ENCODE peak calls at places on chromosomes 1 and 21, in ten cellular contexts. D, K, O, Y, J, S, I, M, E and X are unnamed samples.

GRCh38 chr1:185567438-185567837 is 166.8 kb upstream of the HMCN1 start:
- DNase-seq in D (no peak), K (no peak), O (no peak), Y (no peak), J (no peak), S (no peak), I (no peak), M (no peak), E (no peak), X (no peak)

GRCh38 chr1:197481101-197481500 is 213.0 kb downstream of the CRB1 start:
- DNase-seq in D (peak), K (no peak), O (no peak), Y (no peak), J (no peak), S (no peak), I (peak), M (no peak), E (no peak), X (peak)

GRCh38 chr1:15578921-15579682 is 5.7 kb downstream of the AGMAT start:
- DNase-seq in D (peak), K (no peak), O (no peak), Y (no peak), J (no peak), S (no peak), I (no peak), M (no peak), E (no peak), X (no peak)

GRCh38 chr1:33635336-33636012 is 163.0 kb downstream of the ZSCAN20 start:
- DNase-seq in D (no peak), K (no peak), O (peak), Y (peak), J (no peak), S (no peak), I (no peak), M (no peak), E (no peak), X (no peak)

GRCh38 chr1:207823880-207824566 is 72.2 kb downstream of the CD46 start:
- DNase-seq in D (peak), K (peak), O (peak), Y (peak), J (peak), S (peak), I (no peak), M (peak), E (peak), X (peak)

GRCh38 chr1:116374340-116375164 is 1.5 kb downstream of the ATP1A1 start:
- DNase-seq in D (peak), K (no peak), O (no peak), Y (peak), J (no peak), S (no peak), I (no peak), M (peak), E (no peak), X (peak)

GRCh38 chr1:219130536-219130935 is 43.1 kb upstream of the LYPLAL1 start:
- DNase-seq in D (no peak), K (no peak), O (no peak), Y (no peak), J (no peak), S (peak), I (no peak), M (no peak), E (no peak), X (no peak)

GRCh38 chr1:28329395-28330153 is 734 bp downstream of the MED18 start:
- DNase-seq in D (peak), K (peak), O (no peak), Y (peak), J (peak), S (peak), I (no peak), M (peak), E (no peak), X (peak)

GRCh38 chr21:30717105-30717504 is 1.5 kb downstream of the KRTAP21-3 start:
- DNase-seq in D (no peak), K (no peak), O (no peak), Y (no peak), J (no peak), S (no peak), I (no peak), M (no peak), E (no peak), X (no peak)

GRCh38 chr1:116439701-116440100 is 66.7 kb downstream of the ATP1A1 start:
- DNase-seq in D (no peak), K (no peak), O (no peak), Y (no peak), J (no peak), S (peak), I (no peak), M (no peak), E (no peak), X (no peak)

GRCh38 chr1:199279872-199280649 is 641.2 kb downstream of the PTPRC start:
- DNase-seq in D (no peak), K (no peak), O (no peak), Y (no peak), J (no peak), S (no peak), I (no peak), M (no peak), E (no peak), X (no peak)

GRCh38 chr1:109619655-109620395 is at the start of gene AMPD2:
- DNase-seq in D (peak), K (peak), O (peak), Y (peak), J (peak), S (peak), I (no peak), M (peak), E (no peak), X (peak)

GRCh38 chr1:113747376-113747775 is 11.9 kb downstream of the PHTF1 start:
- DNase-seq in D (no peak), K (no peak), O (no peak), Y (no peak), J (no peak), S (peak), I (no peak), M (no peak), E (no peak), X (no peak)

GRCh38 chr1:181094813-181095212 is 6.3 kb downstream of the IER5 start:
- DNase-seq in D (no peak), K (no peak), O (no peak), Y (no peak), J (peak), S (peak), I (no peak), M (no peak), E (no peak), X (no peak)

GRCh38 chr21:44480200-44481065 is 25.1 kb downstream of the LRRC3 start:
- DNase-seq in D (no peak), K (no peak), O (no peak), Y (no peak), J (no peak), S (no peak), I (no peak), M (no peak), E (no peak), X (no peak)

DNA sequence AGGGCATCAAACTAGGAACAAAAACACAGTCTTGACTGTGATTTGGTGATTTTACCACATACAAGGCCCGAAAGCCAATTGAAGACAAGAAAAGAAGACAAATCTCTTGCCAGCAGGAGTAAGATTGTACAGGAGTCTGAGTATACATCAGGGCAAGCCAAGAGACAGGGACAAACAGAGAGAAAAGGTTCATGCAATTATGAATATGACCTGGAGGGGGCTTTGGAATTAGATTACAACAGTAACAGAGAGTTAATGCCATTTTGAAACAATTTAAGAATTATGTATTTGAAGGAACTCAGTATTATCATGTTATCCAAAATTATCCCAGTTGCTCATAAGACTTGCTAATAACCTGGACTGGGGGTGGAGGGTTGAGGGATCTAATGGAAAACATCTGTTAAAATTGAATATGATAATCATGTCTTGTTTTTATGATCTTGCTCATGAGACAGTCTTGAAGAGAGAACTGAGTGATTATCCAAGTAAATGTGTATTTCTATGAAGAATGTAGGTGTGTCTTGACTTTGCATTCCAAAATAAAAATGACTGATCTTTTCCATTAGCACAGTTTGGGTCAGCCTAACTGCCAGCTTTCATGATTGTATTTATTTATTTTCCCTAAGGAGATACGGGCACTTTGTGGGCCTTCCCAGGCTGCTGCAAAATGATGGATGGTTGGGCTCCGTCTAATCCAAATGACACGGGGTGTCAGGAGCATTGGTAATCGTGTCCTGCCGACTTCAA is 117.7 kb downstream of the ERG start:
- DNase-seq in D (no peak), K (no peak), O (no peak), Y (no peak), J (no peak), S (peak), I (no peak), M (no peak), E (no peak), X (no peak)
- TF ChIP-seq CTCF in D (peak), K (no peak), O (no peak), Y (peak), J (peak), S (peak), I (no peak), M (no peak), E (peak), X (peak)

DNA sequence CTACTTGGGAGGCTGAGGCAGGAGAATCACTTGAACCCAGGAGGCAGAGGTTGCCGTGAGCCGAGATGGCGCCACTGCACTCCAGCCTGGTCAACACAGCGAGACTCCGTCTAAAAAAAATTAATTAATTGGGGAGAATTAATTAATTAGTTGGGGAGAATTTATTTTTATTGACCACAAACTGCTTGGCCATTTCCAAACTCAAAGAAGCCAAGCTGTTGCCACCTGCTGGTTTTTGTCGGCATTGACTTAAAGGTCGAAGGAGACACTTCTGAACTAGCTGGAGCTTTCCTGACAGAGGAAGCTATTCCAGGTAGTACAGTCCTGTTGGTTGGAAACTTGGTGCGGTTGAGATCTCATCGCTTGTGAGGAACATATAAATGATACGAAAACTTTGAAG is 13.1 kb downstream of the MAP1LC3C start:
- DNase-seq in D (peak), K (no peak), O (no peak), Y (peak), J (peak), S (peak), I (no peak), M (peak), E (no peak), X (peak)
- TF ChIP-seq CTCF in D (peak), K (no peak), O (no peak), Y (peak), J (peak), S (peak), I (peak), M (peak), E (peak), X (peak)

DNA sequence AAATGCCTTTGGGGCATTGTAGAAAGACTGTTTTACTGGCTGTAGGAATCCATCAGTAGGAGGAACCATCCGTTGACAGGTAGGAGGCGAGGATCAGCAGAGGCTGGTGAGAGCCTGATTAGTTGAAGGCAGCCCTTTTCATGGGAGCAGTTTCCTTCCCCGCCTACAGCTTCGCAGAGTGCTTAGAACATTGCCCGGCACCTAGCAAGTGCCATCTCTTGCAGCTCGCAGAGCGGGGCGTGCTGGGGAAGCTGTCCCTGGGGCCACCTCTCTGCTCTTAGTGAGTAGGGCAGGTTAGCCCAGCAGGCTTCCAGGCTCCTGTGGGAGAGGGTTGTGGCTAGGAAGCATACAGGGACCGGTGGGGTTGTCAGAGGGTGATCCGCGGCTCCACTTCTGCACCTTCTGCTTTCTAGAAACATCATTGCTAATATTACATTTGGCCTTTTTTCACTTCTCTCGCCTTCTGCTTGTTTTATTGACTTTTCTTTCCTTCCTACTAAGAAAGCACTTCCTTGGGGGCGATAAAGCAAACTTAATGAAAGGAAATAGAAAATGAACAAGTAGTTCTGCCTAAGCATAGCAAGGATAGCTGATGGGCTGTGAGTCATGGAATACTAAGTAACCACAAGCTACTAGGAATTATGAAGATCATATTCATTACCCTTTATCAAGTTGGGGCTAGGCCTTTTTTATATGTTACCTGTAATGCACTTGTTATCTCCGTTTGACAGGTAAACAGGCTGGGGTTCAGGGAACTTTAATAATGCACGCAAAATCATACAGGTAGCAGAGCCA is 176.7 kb downstream of the GALNT2 start:
- DNase-seq in D (no peak), K (no peak), O (no peak), Y (no peak), J (peak), S (peak), I (no peak), M (no peak), E (no peak), X (no peak)
- TF ChIP-seq CTCF in D (no peak), K (no peak), O (no peak), Y (no peak), J (no peak), S (no peak), I (no peak), M (no peak), E (no peak), X (no peak)

GRCh38 chr1:26692211-26692792 is 3.5 kb upstream of the ARID1A start:
- DNase-seq in D (peak), K (peak), O (peak), Y (peak), J (peak), S (peak), I (peak), M (peak), E (peak), X (peak)
- TF ChIP-seq CTCF in D (peak), K (peak), O (no peak), Y (no peak), J (peak), S (peak), I (no peak), M (peak), E (peak), X (no peak)

DNA sequence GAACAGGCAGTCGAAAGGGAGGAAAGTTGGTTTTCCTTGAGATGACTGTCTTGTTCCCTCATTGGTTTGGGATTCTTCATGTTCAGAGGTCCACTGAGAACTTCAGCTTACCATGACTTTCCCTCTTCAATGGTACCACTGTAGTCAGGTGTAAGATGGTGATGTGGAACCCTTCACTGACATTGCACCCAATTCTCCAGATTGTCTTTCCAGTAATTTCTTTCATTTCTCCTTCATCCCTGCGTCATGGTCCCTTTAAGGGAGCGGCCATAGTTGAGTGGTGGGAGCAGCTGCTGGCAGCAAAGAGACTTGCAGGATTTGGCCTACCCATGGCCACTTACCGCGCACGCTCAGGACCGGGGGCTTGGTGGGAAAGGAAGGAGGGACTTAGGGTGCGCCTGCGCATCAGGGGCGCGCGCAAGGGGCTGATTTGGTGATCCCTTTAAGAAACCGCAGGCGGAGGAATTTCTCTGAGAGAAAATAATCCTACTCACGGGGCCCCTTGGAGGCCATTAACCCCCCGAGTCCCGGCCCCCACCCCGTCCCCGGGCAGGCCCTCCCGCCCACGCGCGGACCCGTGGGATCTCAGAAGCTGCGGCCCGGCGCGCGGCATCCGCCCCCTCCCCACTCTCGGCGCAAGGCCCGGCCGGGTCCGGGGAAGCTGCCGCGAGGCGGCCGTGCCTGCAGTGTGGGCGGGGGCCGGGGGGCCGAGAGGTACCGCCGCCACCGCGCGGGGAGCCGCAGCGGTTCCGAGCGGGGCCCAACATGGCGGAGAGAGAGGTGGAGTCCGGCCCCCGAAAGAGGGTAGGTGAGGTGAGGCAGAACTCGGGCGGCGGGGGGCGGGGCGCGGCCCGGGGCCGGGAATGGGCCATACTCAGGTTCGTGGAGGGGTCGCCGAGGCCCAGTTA is at the start of gene ZMYM4:
- DNase-seq in D (peak), K (peak), O (peak), Y (peak), J (peak), S (peak), I (peak), M (peak), E (peak), X (peak)
- TF ChIP-seq CTCF in D (no peak), K (no peak), O (no peak), Y (no peak), J (no peak), S (no peak), I (no peak), M (peak), E (no peak), X (no peak)

GRCh38 chr1:231844986-231845502 is 218.5 kb downstream of the DISC1 start:
- DNase-seq in D (peak), K (no peak), O (no peak), Y (no peak), J (no peak), S (no peak), I (no peak), M (no peak), E (no peak), X (no peak)
- TF ChIP-seq CTCF in D (no peak), K (no peak), O (no peak), Y (no peak), J (peak), S (no peak), I (no peak), M (no peak), E (no peak), X (no peak)

GRCh38 chr1:164602480-164603093 is 43.6 kb downstream of the PBX1 start:
- DNase-seq in D (no peak), K (peak), O (no peak), Y (peak), J (peak), S (peak), I (no peak), M (peak), E (no peak), X (no peak)
- TF ChIP-seq CTCF in D (no peak), K (no peak), O (no peak), Y (no peak), J (no peak), S (peak), I (no peak), M (no peak), E (no peak), X (no peak)